ENCODE peak calls at places on chromosomes 13 and 19, in eight cellular contexts. D is activated CD4-positive, alpha-beta memory T cell treated with anti-CD3 and anti-CD28 coated beads, Interleukin-2, amount 10 ng/mL, durations not matched to agents 7 days and 5 days; U is psoas muscle; R is T-helper 1 cell; O is NCI-H510A; I is T-helper 9 cell; W is glutamatergic neuron; B is AG20443. N is an unnamed sample.

GRCh38 chr19:31378404-31378803 is 29.2 kb upstream of the TSHZ3 start:
- DNase-seq in D (no peak), U (no peak), R (no peak), O (no peak), I (no peak), W (no peak), B (peak), N (peak)

GRCh38 chr13:79225487-79226232 is 180.4 kb downstream of the RBM26 start:
- DNase-seq in D (no peak), U (no peak), R (no peak), O (no peak), I (no peak), W (no peak), B (no peak), N (no peak)

GRCh38 chr13:109672545-109672944 is 113.8 kb downstream of the IRS2 start:
- DNase-seq in D (no peak), U (no peak), R (no peak), O (no peak), I (no peak), W (no peak), B (peak), N (no peak)

GRCh38 chr13:32209670-32210069 is 105.5 kb downstream of the ZAR1L start:
- DNase-seq in D (no peak), U (no peak), R (no peak), O (no peak), I (no peak), W (no peak), B (no peak), N (no peak)

GRCh38 chr13:47415048-47415447 is 518.2 kb upstream of the HTR2A start:
- DNase-seq in D (no peak), U (no peak), R (no peak), O (no peak), I (no peak), W (no peak), B (peak), N (no peak)

GRCh38 chr19:397941-398706 is 10.8 kb downstream of the C2CD4C start:
- DNase-seq in D (no peak), U (no peak), R (no peak), O (no peak), I (no peak), W (no peak), B (no peak), N (no peak)

GRCh38 chr13:76012091-76012721 is 376.1 kb downstream of the LMO7 start:
- DNase-seq in D (no peak), U (no peak), R (no peak), O (no peak), I (no peak), W (no peak), B (peak), N (no peak)

GRCh38 chr13:84571264-84571663 is 689.0 kb upstream of the SLITRK1 start:
- DNase-seq in D (no peak), U (no peak), R (no peak), O (no peak), I (no peak), W (no peak), B (no peak), N (no peak)

GRCh38 chr13:100129605-100130004 is 40.7 kb downstream of the PCCA start:
- DNase-seq in D (no peak), U (no peak), R (no peak), O (no peak), I (no peak), W (no peak), B (peak), N (no peak)

GRCh38 chr13:68234278-68234677 is 1004.1 kb upstream of the PCDH9 start:
- DNase-seq in D (no peak), U (no peak), R (no peak), O (no peak), I (no peak), W (no peak), B (no peak), N (no peak)

GRCh38 chr19:35048911-35049411 is 7.4 kb downstream of the HPN start:
- DNase-seq in D (no peak), U (peak), R (no peak), O (no peak), I (no peak), W (no peak), B (no peak), N (no peak)

GRCh38 chr13:48985751-48986150 is 10.0 kb downstream of the FNDC3A start:
- DNase-seq in D (no peak), U (no peak), R (no peak), O (no peak), I (no peak), W (no peak), B (no peak), N (no peak)

N was measured in SHP77 treated with DMSO at 0.1 percent for 48 hours.